ENCODE peak calls at places on chromosomes 6 and 20, in eight cellular contexts. One of them, this sample, is unnamed.

GRCh38 chr20:52945862-52946522 is 26.2 kb upstream of the TSHZ2 start:
- DNase-seq in AG09309: no peak
- DNase-seq in MM.1S: no peak
- DNase-seq in Right ventricle myocardium superior: no peak
- DNase-seq in GOT3: no peak
- DNase-seq in fibroblast of the conjunctiva: no peak
- DNase-seq in NCI-H1105: peak
- DNase-seq in stimulated activated CD4-positive, alpha-beta T cell treated with anti-CD3 and anti-CD28 coated beads, Interleukin-15, amount 100 ng/mL, for 24 hours: no peak
- DNase-seq in this sample: no peak

GRCh38 chr6:53440331-53440730 is 91.6 kb upstream of the ELOVL5 start:
- DNase-seq in MM.1S: no peak
- DNase-seq in fibroblast of the conjunctiva: no peak
- DNase-seq in GOT3: no peak
- DNase-seq in Right ventricle myocardium superior: no peak
- DNase-seq in stimulated activated CD4-positive, alpha-beta T cell treated with anti-CD3 and anti-CD28 coated beads, Interleukin-15, amount 100 ng/mL, for 24 hours: no peak
- DNase-seq in AG09309: no peak
- DNase-seq in NCI-H1105: no peak
- DNase-seq in this sample: no peak

GRCh38 chr6:40796280-40797223 is 209.4 kb upstream of the LRFN2 start:
- DNase-seq in GOT3: no peak
- DNase-seq in stimulated activated CD4-positive, alpha-beta T cell treated with anti-CD3 and anti-CD28 coated beads, Interleukin-15, amount 100 ng/mL, for 24 hours: no peak
- DNase-seq in fibroblast of the conjunctiva: no peak
- DNase-seq in MM.1S: no peak
- DNase-seq in AG09309: no peak
- DNase-seq in NCI-H1105: no peak
- DNase-seq in Right ventricle myocardium superior: peak
- DNase-seq in this sample: no peak

GRCh38 chr6:24403501-24403824 is 727 bp downstream of the MRS2 start:
- DNase-seq in AG09309: no peak
- DNase-seq in GOT3: no peak
- DNase-seq in MM.1S: no peak
- DNase-seq in stimulated activated CD4-positive, alpha-beta T cell treated with anti-CD3 and anti-CD28 coated beads, Interleukin-15, amount 100 ng/mL, for 24 hours: no peak
- DNase-seq in fibroblast of the conjunctiva: peak
- DNase-seq in Right ventricle myocardium superior: no peak
- DNase-seq in NCI-H1105: no peak
- DNase-seq in this sample: no peak

GRCh38 chr6:114449659-114450058 is 106.8 kb upstream of the HS3ST5 start:
- DNase-seq in NCI-H1105: no peak
- DNase-seq in stimulated activated CD4-positive, alpha-beta T cell treated with anti-CD3 and anti-CD28 coated beads, Interleukin-15, amount 100 ng/mL, for 24 hours: no peak
- DNase-seq in Right ventricle myocardium superior: no peak
- DNase-seq in MM.1S: no peak
- DNase-seq in fibroblast of the conjunctiva: no peak
- DNase-seq in AG09309: no peak
- DNase-seq in GOT3: no peak
- DNase-seq in this sample: no peak

GRCh38 chr20:16574656-16575355 is 1.6 kb upstream of the KIF16B start:
- DNase-seq in fibroblast of the conjunctiva: peak
- DNase-seq in NCI-H1105: no peak
- DNase-seq in Right ventricle myocardium superior: peak
- DNase-seq in MM.1S: peak
- DNase-seq in GOT3: peak
- DNase-seq in stimulated activated CD4-positive, alpha-beta T cell treated with anti-CD3 and anti-CD28 coated beads, Interleukin-15, amount 100 ng/mL, for 24 hours: peak
- DNase-seq in AG09309: no peak
- DNase-seq in this sample: peak

GRCh38 chr6:79570129-79570801 is 33.0 kb upstream of the LCA5 start:
- DNase-seq in Right ventricle myocardium superior: no peak
- DNase-seq in NCI-H1105: peak
- DNase-seq in stimulated activated CD4-positive, alpha-beta T cell treated with anti-CD3 and anti-CD28 coated beads, Interleukin-15, amount 100 ng/mL, for 24 hours: no peak
- DNase-seq in GOT3: no peak
- DNase-seq in fibroblast of the conjunctiva: no peak
- DNase-seq in AG09309: peak
- DNase-seq in MM.1S: no peak
- DNase-seq in this sample: peak

GRCh38 chr6:125738276-125738675 is 11.2 kb upstream of the HEY2 start:
- DNase-seq in GOT3: no peak
- DNase-seq in AG09309: no peak
- DNase-seq in NCI-H1105: no peak
- DNase-seq in MM.1S: no peak
- DNase-seq in Right ventricle myocardium superior: no peak
- DNase-seq in stimulated activated CD4-positive, alpha-beta T cell treated with anti-CD3 and anti-CD28 coated beads, Interleukin-15, amount 100 ng/mL, for 24 hours: no peak
- DNase-seq in fibroblast of the conjunctiva: no peak
- DNase-seq in this sample: no peak

GRCh38 chr20:57698867-57699275 is 10.9 kb downstream of the PMEPA1 start:
- DNase-seq in MM.1S: no peak
- DNase-seq in stimulated activated CD4-positive, alpha-beta T cell treated with anti-CD3 and anti-CD28 coated beads, Interleukin-15, amount 100 ng/mL, for 24 hours: peak
- DNase-seq in NCI-H1105: no peak
- DNase-seq in GOT3: no peak
- DNase-seq in AG09309: no peak
- DNase-seq in fibroblast of the conjunctiva: no peak
- DNase-seq in Right ventricle myocardium superior: no peak
- DNase-seq in this sample: no peak

GRCh38 chr6:26544473-26544872 is 6.3 kb downstream of the HMGN4 start:
- DNase-seq in stimulated activated CD4-positive, alpha-beta T cell treated with anti-CD3 and anti-CD28 coated beads, Interleukin-15, amount 100 ng/mL, for 24 hours: no peak
- DNase-seq in MM.1S: no peak
- DNase-seq in AG09309: no peak
- DNase-seq in Right ventricle myocardium superior: no peak
- DNase-seq in GOT3: no peak
- DNase-seq in fibroblast of the conjunctiva: no peak
- DNase-seq in NCI-H1105: no peak
- DNase-seq in this sample: no peak

GRCh38 chr6:138970856-138971425 is 17.1 kb downstream of the REPS1 start:
- DNase-seq in Right ventricle myocardium superior: no peak
- DNase-seq in MM.1S: no peak
- DNase-seq in NCI-H1105: no peak
- DNase-seq in GOT3: no peak
- DNase-seq in fibroblast of the conjunctiva: peak
- DNase-seq in AG09309: peak
- DNase-seq in stimulated activated CD4-positive, alpha-beta T cell treated with anti-CD3 and anti-CD28 coated beads, Interleukin-15, amount 100 ng/mL, for 24 hours: peak
- DNase-seq in this sample: peak

GRCh38 chr6:35445691-35446090 is 6.4 kb upstream of the FANCE start:
- DNase-seq in MM.1S: no peak
- DNase-seq in Right ventricle myocardium superior: no peak
- DNase-seq in stimulated activated CD4-positive, alpha-beta T cell treated with anti-CD3 and anti-CD28 coated beads, Interleukin-15, amount 100 ng/mL, for 24 hours: peak
- DNase-seq in AG09309: no peak
- DNase-seq in fibroblast of the conjunctiva: no peak
- DNase-seq in GOT3: no peak
- DNase-seq in NCI-H1105: no peak
- DNase-seq in this sample: no peak

GRCh38 chr20:44075191-44075949 is 111.6 kb downstream of the JPH2 start:
- DNase-seq in stimulated activated CD4-positive, alpha-beta T cell treated with anti-CD3 and anti-CD28 coated beads, Interleukin-15, amount 100 ng/mL, for 24 hours: no peak
- DNase-seq in NCI-H1105: no peak
- DNase-seq in fibroblast of the conjunctiva: no peak
- DNase-seq in Right ventricle myocardium superior: no peak
- DNase-seq in MM.1S: no peak
- DNase-seq in AG09309: no peak
- DNase-seq in GOT3: no peak
- DNase-seq in this sample: no peak

GRCh38 chr6:122947355-122947754 is 48.7 kb upstream of the CLVS2 start:
- DNase-seq in GOT3: no peak
- DNase-seq in stimulated activated CD4-positive, alpha-beta T cell treated with anti-CD3 and anti-CD28 coated beads, Interleukin-15, amount 100 ng/mL, for 24 hours: no peak
- DNase-seq in MM.1S: peak
- DNase-seq in AG09309: no peak
- DNase-seq in Right ventricle myocardium superior: no peak
- DNase-seq in fibroblast of the conjunctiva: no peak
- DNase-seq in NCI-H1105: no peak
- DNase-seq in this sample: no peak

GRCh38 chr20:54488442-54488841 is 13.0 kb downstream of the DOK5 start:
- DNase-seq in GOT3: no peak
- DNase-seq in Right ventricle myocardium superior: no peak
- DNase-seq in NCI-H1105: no peak
- DNase-seq in AG09309: no peak
- DNase-seq in stimulated activated CD4-positive, alpha-beta T cell treated with anti-CD3 and anti-CD28 coated beads, Interleukin-15, amount 100 ng/mL, for 24 hours: no peak
- DNase-seq in MM.1S: no peak
- DNase-seq in fibroblast of the conjunctiva: no peak
- DNase-seq in this sample: no peak

GRCh38 chr6:101926149-101926925 is 532.8 kb downstream of the GRIK2 start:
- DNase-seq in stimulated activated CD4-positive, alpha-beta T cell treated with anti-CD3 and anti-CD28 coated beads, Interleukin-15, amount 100 ng/mL, for 24 hours: no peak
- DNase-seq in MM.1S: no peak
- DNase-seq in AG09309: peak
- DNase-seq in GOT3: no peak
- DNase-seq in Right ventricle myocardium superior: no peak
- DNase-seq in fibroblast of the conjunctiva: peak
- DNase-seq in NCI-H1105: no peak
- DNase-seq in this sample: no peak

GRCh38 chr20:33437141-33437911 is 6.2 kb downstream of the SNTA1 start:
- DNase-seq in fibroblast of the conjunctiva: no peak
- DNase-seq in AG09309: no peak
- DNase-seq in NCI-H1105: no peak
- DNase-seq in Right ventricle myocardium superior: peak
- DNase-seq in GOT3: no peak
- DNase-seq in stimulated activated CD4-positive, alpha-beta T cell treated with anti-CD3 and anti-CD28 coated beads, Interleukin-15, amount 100 ng/mL, for 24 hours: no peak
- DNase-seq in MM.1S: no peak
- DNase-seq in this sample: no peak

GRCh38 chr6:139373928-139374356 is 506 bp downstream of the CITED2 start:
- DNase-seq in stimulated activated CD4-positive, alpha-beta T cell treated with anti-CD3 and anti-CD28 coated beads, Interleukin-15, amount 100 ng/mL, for 24 hours: no peak
- DNase-seq in Right ventricle myocardium superior: peak
- DNase-seq in MM.1S: no peak
- DNase-seq in GOT3: no peak
- DNase-seq in fibroblast of the conjunctiva: no peak
- DNase-seq in NCI-H1105: no peak
- DNase-seq in AG09309: no peak
- DNase-seq in this sample: no peak

GRCh38 chr6:163137036-163137435 is 277.5 kb upstream of the QKI start:
- DNase-seq in NCI-H1105: no peak
- DNase-seq in fibroblast of the conjunctiva: no peak
- DNase-seq in GOT3: no peak
- DNase-seq in AG09309: no peak
- DNase-seq in Right ventricle myocardium superior: no peak
- DNase-seq in MM.1S: no peak
- DNase-seq in stimulated activated CD4-positive, alpha-beta T cell treated with anti-CD3 and anti-CD28 coated beads, Interleukin-15, amount 100 ng/mL, for 24 hours: no peak
- DNase-seq in this sample: no peak

GRCh38 chr6:167469655-167470054 is 144.8 kb downstream of the TTLL2 start:
- DNase-seq in fibroblast of the conjunctiva: no peak
- DNase-seq in MM.1S: no peak
- DNase-seq in stimulated activated CD4-positive, alpha-beta T cell treated with anti-CD3 and anti-CD28 coated beads, Interleukin-15, amount 100 ng/mL, for 24 hours: no peak
- DNase-seq in Right ventricle myocardium superior: peak
- DNase-seq in AG09309: no peak
- DNase-seq in NCI-H1105: no peak
- DNase-seq in GOT3: no peak
- DNase-seq in this sample: no peak

GRCh38 chr6:1601616-1602355 is 7.9 kb upstream of the FOXC1 start:
- DNase-seq in MM.1S: no peak
- DNase-seq in AG09309: no peak
- DNase-seq in GOT3: no peak
- DNase-seq in fibroblast of the conjunctiva: no peak
- DNase-seq in NCI-H1105: no peak
- DNase-seq in Right ventricle myocardium superior: no peak
- DNase-seq in stimulated activated CD4-positive, alpha-beta T cell treated with anti-CD3 and anti-CD28 coated beads, Interleukin-15, amount 100 ng/mL, for 24 hours: no peak
- DNase-seq in this sample: no peak

GRCh38 chr20:6829510-6830116 is 62.1 kb downstream of the BMP2 start:
- DNase-seq in fibroblast of the conjunctiva: no peak
- DNase-seq in AG09309: no peak
- DNase-seq in GOT3: no peak
- DNase-seq in stimulated activated CD4-positive, alpha-beta T cell treated with anti-CD3 and anti-CD28 coated beads, Interleukin-15, amount 100 ng/mL, for 24 hours: no peak
- DNase-seq in Right ventricle myocardium superior: no peak
- DNase-seq in MM.1S: peak
- DNase-seq in NCI-H1105: no peak
- DNase-seq in this sample: no peak

GRCh38 chr20:59955131-59955796 is 3.0 kb upstream of the CDH26 start:
- DNase-seq in GOT3: no peak
- DNase-seq in stimulated activated CD4-positive, alpha-beta T cell treated with anti-CD3 and anti-CD28 coated beads, Interleukin-15, amount 100 ng/mL, for 24 hours: no peak
- DNase-seq in MM.1S: peak
- DNase-seq in Right ventricle myocardium superior: no peak
- DNase-seq in fibroblast of the conjunctiva: no peak
- DNase-seq in AG09309: no peak
- DNase-seq in NCI-H1105: no peak
- DNase-seq in this sample: no peak

GRCh38 chr6:24827970-24828369 is 29.3 kb upstream of the ARMH2 start:
- DNase-seq in NCI-H1105: peak
- DNase-seq in fibroblast of the conjunctiva: no peak
- DNase-seq in MM.1S: no peak
- DNase-seq in stimulated activated CD4-positive, alpha-beta T cell treated with anti-CD3 and anti-CD28 coated beads, Interleukin-15, amount 100 ng/mL, for 24 hours: no peak
- DNase-seq in GOT3: no peak
- DNase-seq in AG09309: no peak
- DNase-seq in Right ventricle myocardium superior: no peak
- DNase-seq in this sample: no peak

GRCh38 chr6:10595731-10596664 is 74.8 kb downstream of the GCNT2 start:
- DNase-seq in NCI-H1105: no peak
- DNase-seq in MM.1S: peak
- DNase-seq in GOT3: no peak
- DNase-seq in fibroblast of the conjunctiva: no peak
- DNase-seq in Right ventricle myocardium superior: no peak
- DNase-seq in AG09309: no peak
- DNase-seq in stimulated activated CD4-positive, alpha-beta T cell treated with anti-CD3 and anti-CD28 coated beads, Interleukin-15, amount 100 ng/mL, for 24 hours: no peak
- DNase-seq in this sample: peak

GRCh38 chr6:41372526-41373366 is 37.3 kb downstream of the NCR2 start:
- DNase-seq in fibroblast of the conjunctiva: no peak
- DNase-seq in NCI-H1105: no peak
- DNase-seq in stimulated activated CD4-positive, alpha-beta T cell treated with anti-CD3 and anti-CD28 coated beads, Interleukin-15, amount 100 ng/mL, for 24 hours: no peak
- DNase-seq in Right ventricle myocardium superior: no peak
- DNase-seq in GOT3: no peak
- DNase-seq in MM.1S: no peak
- DNase-seq in AG09309: no peak
- DNase-seq in this sample: no peak

GRCh38 chr6:136989591-136990578 is 54.9 kb downstream of the IL20RA start:
- DNase-seq in Right ventricle myocardium superior: peak
- DNase-seq in GOT3: no peak
- DNase-seq in MM.1S: no peak
- DNase-seq in NCI-H1105: no peak
- DNase-seq in stimulated activated CD4-positive, alpha-beta T cell treated with anti-CD3 and anti-CD28 coated beads, Interleukin-15, amount 100 ng/mL, for 24 hours: no peak
- DNase-seq in fibroblast of the conjunctiva: no peak
- DNase-seq in AG09309: no peak
- DNase-seq in this sample: no peak

GRCh38 chr6:83511901-83512681 is at the start of gene PRSS35:
- DNase-seq in fibroblast of the conjunctiva: peak
- DNase-seq in GOT3: no peak
- DNase-seq in Right ventricle myocardium superior: peak
- DNase-seq in NCI-H1105: peak
- DNase-seq in AG09309: no peak
- DNase-seq in stimulated activated CD4-positive, alpha-beta T cell treated with anti-CD3 and anti-CD28 coated beads, Interleukin-15, amount 100 ng/mL, for 24 hours: peak
- DNase-seq in MM.1S: peak
- DNase-seq in this sample: no peak

GRCh38 chr6:128370072-128370471 is 150.3 kb downstream of the PTPRK start:
- DNase-seq in GOT3: no peak
- DNase-seq in stimulated activated CD4-positive, alpha-beta T cell treated with anti-CD3 and anti-CD28 coated beads, Interleukin-15, amount 100 ng/mL, for 24 hours: no peak
- DNase-seq in Right ventricle myocardium superior: no peak
- DNase-seq in NCI-H1105: no peak
- DNase-seq in MM.1S: no peak
- DNase-seq in AG09309: peak
- DNase-seq in fibroblast of the conjunctiva: peak
- DNase-seq in this sample: peak

GRCh38 chr6:167532410-167533294 is 207.8 kb downstream of the TTLL2 start:
- DNase-seq in AG09309: no peak
- DNase-seq in MM.1S: peak
- DNase-seq in Right ventricle myocardium superior: no peak
- DNase-seq in stimulated activated CD4-positive, alpha-beta T cell treated with anti-CD3 and anti-CD28 coated beads, Interleukin-15, amount 100 ng/mL, for 24 hours: no peak
- DNase-seq in fibroblast of the conjunctiva: no peak
- DNase-seq in NCI-H1105: no peak
- DNase-seq in GOT3: no peak
- DNase-seq in this sample: no peak

GRCh38 chr6:127547909-127548649 is 28.9 kb upstream of the C6orf58 start:
- DNase-seq in MM.1S: no peak
- DNase-seq in NCI-H1105: no peak
- DNase-seq in AG09309: no peak
- DNase-seq in GOT3: no peak
- DNase-seq in Right ventricle myocardium superior: no peak
- DNase-seq in fibroblast of the conjunctiva: no peak
- DNase-seq in stimulated activated CD4-positive, alpha-beta T cell treated with anti-CD3 and anti-CD28 coated beads, Interleukin-15, amount 100 ng/mL, for 24 hours: no peak
- DNase-seq in this sample: no peak